ENCODE peak calls at places on chromosomes 16 and 17, in six cellular contexts. J is foreskin fibroblast, Z is fibroblast of lung, V is neural progenitor cell, M is mesothelial cell of epicardium, U is upper lobe of right lung. T is an unnamed sample.

GRCh38 chr17:8732406-8733065 is 12.1 kb downstream of the CCDC42 start:
- DNase-seq in J (no peak), Z (no peak), V (no peak), M (no peak), U (no peak), T (no peak)

GRCh38 chr16:89764711-89765201 is 43.4 kb downstream of the ZNF276 start:
- DNase-seq in J (no peak), Z (no peak), V (no peak), M (no peak), U (peak; percentile 75), T (no peak)

GRCh38 chr16:13554020-13554419 is 365.9 kb upstream of the ERCC4 start:
- DNase-seq in J (no peak), Z (no peak), V (no peak), M (no peak), U (no peak), T (no peak)

GRCh38 chr17:79183221-79184158 is 108.9 kb downstream of the ENGASE start:
- DNase-seq in J (no peak), Z (no peak), V (peak; percentile 91), M (peak; percentile 53), U (no peak), T (peak; percentile 38)

GRCh38 chr16:28218109-28218508 is 6.3 kb upstream of the XPO6 start:
- DNase-seq in J (peak; percentile 26), Z (peak; percentile 54), V (peak; percentile 31), M (no peak), U (no peak), T (no peak)

GRCh38 chr17:6608321-6608720 is 32.2 kb downstream of the KIAA0753 start:
- DNase-seq in J (peak; percentile 30), Z (no peak), V (no peak), M (no peak), U (no peak), T (no peak)

GRCh38 chr17:36665417-36665816 is 64.0 kb downstream of the MRM1 start:
- DNase-seq in J (no peak), Z (no peak), V (no peak), M (no peak), U (no peak), T (no peak)

GRCh38 chr16:23365602-23366240 is 63.6 kb downstream of the SCNN1B start:
- DNase-seq in J (no peak), Z (no peak), V (no peak), M (no peak), U (no peak), T (no peak)

GRCh38 chr17:12896386-12896785 is 107.1 kb downstream of the ARHGAP44 start:
- DNase-seq in J (no peak), Z (no peak), V (no peak), M (no peak), U (no peak), T (no peak)

GRCh38 chr17:75344664-75345063 is 55.4 kb upstream of the SLC25A19 start:
- DNase-seq in J (no peak), Z (no peak), V (peak; percentile 15), M (no peak), U (no peak), T (no peak)

GRCh38 chr16:3907586-3907985 is 27.1 kb upstream of the CREBBP start:
- DNase-seq in J (no peak), Z (no peak), V (no peak), M (no peak), U (peak; percentile 19), T (no peak)

GRCh38 chr16:15037745-15038144 is 18.1 kb downstream of the NTAN1 start:
- DNase-seq in J (no peak), Z (no peak), V (no peak), M (no peak), U (no peak), T (no peak)

GRCh38 chr17:48611681-48612455 is 1.1 kb upstream of the HOXB7 start:
- DNase-seq in J (no peak), Z (no peak), V (peak; percentile 51), M (peak; percentile 75), U (no peak), T (no peak)

GRCh38 chr16:85199069-85199725 is 86.9 kb upstream of the CIBAR2 start:
- DNase-seq in J (peak; percentile 62), Z (no peak), V (no peak), M (no peak), U (no peak), T (no peak)

GRCh38 chr17:30000755-30001257 is 59.4 kb downstream of the EFCAB5 start:
- DNase-seq in J (peak; percentile 26), Z (peak; percentile 2), V (no peak), M (no peak), U (no peak), T (no peak)

GRCh38 chr16:85611205-85611454 is 2.0 kb upstream of the GSE1 start:
- DNase-seq in J (no peak), Z (peak; percentile 15), V (peak; percentile 76), M (no peak), U (no peak), T (no peak)

GRCh38 chr17:68351395-68351794 is 60.1 kb downstream of the ARSG start:
- DNase-seq in J (peak; percentile 28), Z (peak; percentile 28), V (no peak), M (no peak), U (no peak), T (no peak)

GRCh38 chr16:85894266-85894665 is 4.7 kb upstream of the IRF8 start:
- DNase-seq in J (no peak), Z (no peak), V (no peak), M (peak; percentile 17), U (no peak), T (no peak)

GRCh38 chr17:38672788-38673713 is 1.7 kb downstream of the EPOP start:
- DNase-seq in J (no peak), Z (no peak), V (peak; percentile 50), M (no peak), U (no peak), T (no peak)

GRCh38 chr17:77441130-77441920 is 300.6 kb downstream of the SEC14L1 start:
- DNase-seq in J (no peak), Z (no peak), V (no peak), M (no peak), U (no peak), T (no peak)

GRCh38 chr17:45663772-45664171 is 120.3 kb upstream of the CRHR1 start:
- DNase-seq in J (no peak), Z (no peak), V (no peak), M (no peak), U (no peak), T (no peak)

GRCh38 chr17:45666641-45667040 is 117.5 kb upstream of the CRHR1 start:
- DNase-seq in J (no peak), Z (no peak), V (no peak), M (no peak), U (no peak), T (no peak)

GRCh38 chr17:45667591-45668171 is 116.4 kb upstream of the CRHR1 start:
- DNase-seq in J (no peak), Z (no peak), V (no peak), M (no peak), U (no peak), T (no peak)

GRCh38 chr17:45668316-45668715 is 115.8 kb upstream of the CRHR1 start:
- DNase-seq in J (no peak), Z (no peak), V (no peak), M (no peak), U (no peak), T (no peak)

DNA sequence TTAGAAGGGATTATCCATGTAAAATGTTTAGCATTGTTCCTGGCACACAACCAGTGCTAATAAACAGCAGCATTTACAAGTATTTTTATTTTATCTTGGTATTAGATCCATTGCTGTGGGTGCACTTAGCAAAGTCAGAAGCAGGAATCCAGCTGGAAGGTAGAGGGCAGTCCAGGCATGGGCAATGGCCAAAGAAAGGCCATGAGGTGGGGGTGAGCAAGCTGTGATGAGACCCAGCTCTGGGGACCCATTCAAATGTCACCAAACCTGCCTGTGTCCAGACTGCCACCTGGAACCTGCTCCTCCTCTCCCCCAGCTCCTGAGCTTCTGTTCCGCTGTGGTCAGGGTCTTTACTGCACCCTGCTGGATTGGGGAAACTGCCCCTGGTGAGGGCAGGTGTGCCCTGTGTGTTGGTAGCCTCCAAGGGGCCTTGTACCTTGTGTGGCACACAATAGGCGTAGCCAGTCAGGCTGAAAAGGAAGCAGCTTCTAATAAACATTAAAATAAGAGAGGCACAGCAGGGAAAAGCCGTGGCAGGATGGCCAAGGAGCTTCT is 118.0 kb upstream of the CRHR1 start:
- DNase-seq in J (no peak), Z (no peak), V (peak; percentile 39), M (no peak), U (no peak), T (no peak)
- TF ChIP-seq CTCF in J (no peak), Z (no peak), V (peak; percentile 47), M (no peak), U (no peak), T (no peak)

GRCh38 chr16:21301895-21302291 is 23.8 kb upstream of the CRYM start:
- DNase-seq in J (no peak), Z (peak; percentile 28), V (no peak), M (no peak), U (no peak), T (no peak)
- TF ChIP-seq CTCF in J (no peak), Z (no peak), V (no peak), M (no peak), U (no peak), T (no peak)

GRCh38 chr17:80281516-80281915 is 20.9 kb downstream of the RNF213 start:
- DNase-seq in J (no peak), Z (no peak), V (no peak), M (no peak), U (no peak), T (no peak)

GRCh38 chr17:80284631-80285030 is 24.0 kb downstream of the RNF213 start:
- DNase-seq in J (no peak), Z (no peak), V (peak; percentile 63), M (no peak), U (no peak), T (no peak)

GRCh38 chr17:80283116-80283852 is 22.6 kb downstream of the RNF213 start:
- DNase-seq in J (no peak), Z (no peak), V (no peak), M (no peak), U (no peak), T (no peak)

GRCh38 chr17:80277751-80278671 is 17.4 kb downstream of the RNF213 start:
- DNase-seq in J (no peak), Z (no peak), V (no peak), M (no peak), U (no peak), T (no peak)

GRCh38 chr17:80279895-80280294 is 19.2 kb downstream of the RNF213 start:
- DNase-seq in J (peak; percentile 81), Z (peak; percentile 65), V (no peak), M (peak; percentile 54), U (peak; percentile 88), T (no peak)
- TF ChIP-seq CTCF in J (no peak), Z (no peak), V (no peak), M (no peak), U (peak; percentile 15), T (no peak)

GRCh38 chr17:64653325-64653984 is 8.7 kb downstream of the SMURF2 start:
- DNase-seq in J (peak; percentile 40), Z (peak; percentile 70), V (no peak), M (no peak), U (no peak), T (no peak)

GRCh38 chr17:64653985-64654355 is 8.1 kb downstream of the SMURF2 start:
- DNase-seq in J (no peak), Z (peak; percentile 49), V (no peak), M (no peak), U (no peak), T (no peak)

GRCh38 chr17:64657610-64658125 is 4.4 kb downstream of the SMURF2 start:
- DNase-seq in J (no peak), Z (no peak), V (no peak), M (no peak), U (no peak), T (no peak)

GRCh38 chr17:64658931-64659330 is 3.2 kb downstream of the SMURF2 start:
- DNase-seq in J (peak; percentile 51), Z (peak; percentile 77), V (no peak), M (no peak), U (no peak), T (no peak)

GRCh38 chr17:64655704-64656103 is 6.4 kb downstream of the SMURF2 start:
- DNase-seq in J (no peak), Z (no peak), V (no peak), M (no peak), U (no peak), T (no peak)
- TF ChIP-seq CTCF in J (no peak), Z (no peak), V (no peak), M (no peak), U (no peak), T (no peak)